ENCODE peak calls at places on chromosomes 12 and 14, in seven cellular contexts. P is uterus, X is NB4, O is cardiac muscle cell, I is Panc1, Q is HL-60, B is GM12865. R is an unnamed sample.

GRCh38 chr12:43444940-43445564 is 107.0 kb downstream of the ADAMTS20 start:
- DNase-seq in B (peak), X (peak), I (peak), Q (peak), O (peak), P (peak), R (peak)

GRCh38 chr12:112097641-112098040 is 10.9 kb downstream of the NAA25 start:
- DNase-seq in X (no peak), O (no peak), I (no peak), P (no peak), Q (no peak), B (no peak), R (no peak)

GRCh38 chr12:116916714-116917114 is 6.0 kb downstream of the FBXW8 start:
- DNase-seq in Q (peak), P (no peak), I (no peak), B (peak), X (peak), O (peak), R (peak)

GRCh38 chr12:103169-103981 is 36.8 kb downstream of the IQSEC3 start:
- DNase-seq in X (no peak), B (peak), P (no peak), O (peak), Q (no peak), I (no peak), R (no peak)

GRCh38 chr12:50728841-50729240 is 35.1 kb upstream of the ATF1 start:
- DNase-seq in I (no peak), Q (no peak), O (no peak), P (no peak), X (no peak), B (no peak), R (no peak)

GRCh38 chr14:94349276-94349675 is 26.1 kb upstream of the SERPINA6 start:
- DNase-seq in Q (no peak), X (no peak), P (no peak), I (no peak), B (no peak), O (no peak), R (no peak)

GRCh38 chr14:26255213-26255612 is 342.6 kb downstream of the NOVA1 start:
- DNase-seq in B (no peak), X (peak), P (peak), O (peak), I (no peak), Q (no peak), R (no peak)

GRCh38 chr12:97921957-97922722 is 459.5 kb downstream of the RMST start:
- DNase-seq in B (no peak), Q (no peak), P (no peak), O (no peak), X (no peak), I (no peak), R (peak)

GRCh38 chr14:78240567-78240966 is 70.4 kb downstream of the NRXN3 start:
- DNase-seq in B (no peak), I (no peak), P (no peak), Q (no peak), O (no peak), X (no peak), R (no peak)

GRCh38 chr12:112870267-112870980 is 36.3 kb upstream of the OAS1 start:
- DNase-seq in B (no peak), X (peak), I (no peak), Q (peak), O (no peak), P (no peak), R (no peak)

GRCh38 chr12:43292699-43293098 is 259.3 kb downstream of the ADAMTS20 start:
- DNase-seq in X (no peak), Q (no peak), P (no peak), O (no peak), I (no peak), B (no peak), R (no peak)

GRCh38 chr14:53890611-53891091 is 66.0 kb downstream of the BMP4 start:
- DNase-seq in X (no peak), I (no peak), P (no peak), Q (no peak), B (peak), O (no peak), R (no peak)

GRCh38 chr12:12620730-12621315 is 9.1 kb downstream of the CREBL2 start:
- DNase-seq in B (no peak), O (no peak), I (no peak), Q (no peak), P (no peak), X (no peak), R (no peak)

GRCh38 chr14:30521899-30522736 is 36.8 kb upstream of the G2E3 start:
- DNase-seq in I (peak), X (peak), B (peak), P (no peak), O (peak), Q (no peak), R (peak)

GRCh38 chr12:89760783-89761182 is 52.1 kb upstream of the ATP2B1 start:
- DNase-seq in P (no peak), Q (peak), B (peak), O (no peak), I (no peak), X (peak), R (no peak)

GRCh38 chr12:120742207-120742536 is 16.5 kb downstream of the ACADS start:
- DNase-seq in I (no peak), B (no peak), X (no peak), Q (no peak), O (no peak), P (no peak), R (no peak)

GRCh38 chr14:25006031-25006430 is 43.9 kb downstream of the STXBP6 start:
- DNase-seq in P (no peak), O (no peak), B (no peak), I (no peak), Q (no peak), X (no peak), R (no peak)

GRCh38 chr12:103952497-103952896 is 13.2 kb upstream of the TDG start:
- DNase-seq in Q (no peak), I (no peak), P (no peak), O (no peak), X (no peak), B (peak), R (no peak)

GRCh38 chr12:6361834-6362233 is 13.5 kb downstream of the SCNN1A start:
- DNase-seq in B (no peak), P (no peak), X (no peak), Q (no peak), I (no peak), O (no peak), R (no peak)

GRCh38 chr14:54354096-54354495 is 42.7 kb upstream of the CDKN3 start:
- DNase-seq in Q (peak), X (peak), B (no peak), P (no peak), I (no peak), O (no peak), R (no peak)

GRCh38 chr14:76309572-76310551 is 66.1 kb upstream of the ESRRB start:
- DNase-seq in X (no peak), P (no peak), B (no peak), I (no peak), O (peak), Q (no peak), R (no peak)

GRCh38 chr12:28645436-28645835 is 455.2 kb downstream of the CCDC91 start:
- DNase-seq in O (no peak), B (no peak), I (no peak), Q (no peak), X (no peak), P (no peak), R (no peak)

GRCh38 chr14:67705211-67705610 is 3.5 kb downstream of the RDH12 start:
- DNase-seq in O (no peak), I (no peak), P (no peak), Q (no peak), B (no peak), X (no peak), R (no peak)

GRCh38 chr14:19878029-19878642 is 3.2 kb downstream of the OR4K2 start:
- DNase-seq in I (no peak), Q (no peak), X (peak), B (peak), O (no peak), P (no peak), R (peak)

GRCh38 chr14:81829447-81829846 is 295.8 kb upstream of the SEL1L start:
- DNase-seq in O (no peak), B (no peak), P (no peak), I (no peak), Q (no peak), X (no peak), R (no peak)

GRCh38 chr14:90970167-90970600 is 90.3 kb downstream of the RPS6KA5 start:
- DNase-seq in B (peak), I (no peak), X (peak), P (no peak), Q (no peak), O (no peak), R (no peak)

GRCh38 chr14:38994721-38995120 is 108.3 kb downstream of the SEC23A start:
- DNase-seq in O (no peak), B (no peak), I (no peak), X (no peak), P (no peak), Q (no peak), R (no peak)

GRCh38 chr12:7431993-7432685 is 11.8 kb downstream of the CD163L1 start:
- DNase-seq in P (no peak), X (no peak), B (no peak), I (no peak), O (no peak), Q (no peak), R (no peak)

GRCh38 chr12:94640134-94640928 is 10.0 kb downstream of the TMCC3 start:
- DNase-seq in O (no peak), B (peak), P (no peak), Q (peak), X (peak), I (no peak), R (no peak)

GRCh38 chr12:128415036-128415560 is 148.1 kb downstream of the TMEM132C start:
- DNase-seq in P (no peak), Q (no peak), O (no peak), B (no peak), X (no peak), I (no peak), R (no peak)

GRCh38 chr12:124170756-124171155 is 124.1 kb upstream of the RFLNA start:
- DNase-seq in X (no peak), Q (no peak), I (no peak), B (no peak), O (no peak), P (no peak), R (no peak)

GRCh38 chr12:47066278-47067048 is 13.0 kb upstream of the PCED1B start:
- DNase-seq in B (no peak), I (no peak), X (no peak), O (no peak), P (no peak), Q (no peak), R (no peak)

GRCh38 chr14:31205681-31206535 is 1.7 kb downstream of the HECTD1 start:
- DNase-seq in Q (no peak), I (no peak), O (peak), X (peak), B (peak), P (no peak), R (no peak)

GRCh38 chr14:74080820-74081460 is 3.3 kb downstream of the ALDH6A1 start:
- DNase-seq in B (no peak), O (no peak), I (no peak), Q (no peak), X (no peak), P (no peak), R (no peak)

GRCh38 chr12:48189331-48190125 is 6.1 kb downstream of the CCDC184 start:
- DNase-seq in B (peak), O (peak), I (peak), Q (peak), P (peak), X (peak), R (peak)

GRCh38 chr12:60489071-60489470 is 893.2 kb downstream of the SLC16A7 start:
- DNase-seq in I (no peak), B (no peak), X (no peak), O (no peak), P (no peak), Q (no peak), R (no peak)

DNA sequence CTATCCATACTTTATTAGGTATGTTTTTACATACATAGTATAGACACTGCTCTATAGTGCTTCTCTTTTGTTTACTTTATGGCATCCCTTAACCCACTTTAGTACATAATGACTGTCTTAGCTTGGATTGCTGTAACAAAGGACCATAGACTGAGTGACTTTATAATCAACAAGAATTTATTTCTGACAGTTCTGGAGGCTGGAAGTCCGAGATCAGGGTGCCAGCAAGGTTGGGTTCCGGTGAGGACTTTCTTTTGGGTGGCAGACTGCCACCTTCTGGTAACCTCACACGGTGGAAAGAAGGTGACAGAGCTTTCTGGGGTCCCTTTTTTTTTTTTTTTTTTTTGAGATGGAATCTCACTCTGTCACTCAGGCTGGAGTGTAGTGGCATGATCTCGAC is 48.6 kb upstream of the PPM1H start:
- DNase-seq in P (no peak), X (peak), I (no peak), B (peak), O (no peak), Q (peak), R (no peak)
- TF ChIP-seq CTCF in P (no peak), X (peak), I (peak), B (peak), O (no peak), Q (no peak), R (peak)

DNA sequence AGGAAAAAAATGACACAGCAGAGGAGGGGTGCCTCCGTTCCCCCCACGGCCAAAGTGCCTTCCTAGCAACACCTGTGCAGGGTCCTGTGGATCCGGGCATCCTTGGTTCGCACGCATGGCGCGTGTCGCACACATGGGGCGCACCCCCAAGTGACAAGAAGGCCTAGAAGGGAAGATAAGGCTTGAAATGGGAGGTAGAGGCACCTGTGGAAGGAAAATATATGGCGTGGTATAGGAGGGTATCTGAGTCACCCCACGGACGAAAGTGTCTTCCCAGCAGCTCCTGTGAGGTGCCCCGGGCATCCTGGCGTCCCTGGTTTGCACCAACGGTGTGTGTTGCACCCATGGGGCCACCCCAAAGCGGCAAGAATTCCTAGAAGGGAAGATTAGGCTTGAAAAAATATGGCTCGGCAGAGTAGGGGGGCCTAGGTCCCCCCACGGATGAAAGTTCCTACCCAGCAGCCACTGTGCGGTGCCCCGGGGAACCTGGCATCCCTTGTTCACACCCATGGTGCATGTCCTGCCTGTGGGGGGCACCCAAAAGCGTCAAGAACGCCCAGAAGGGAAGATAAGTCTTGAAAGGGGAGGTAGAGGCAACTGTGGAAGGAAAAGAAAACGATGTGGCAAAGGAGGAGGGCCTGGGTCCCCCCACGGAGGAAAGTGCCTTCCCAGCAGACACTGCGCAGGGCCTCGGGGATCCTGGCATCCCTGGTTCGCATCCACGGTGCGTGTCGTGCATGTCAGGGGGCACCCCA is 280.0 kb downstream of the ALG10 start:
- DNase-seq in X (no peak), P (no peak), Q (no peak), B (no peak), I (no peak), O (no peak), R (no peak)
- H3K4me3 ChIP-seq in X (no peak), P (no peak), Q (no peak), B (no peak), I (no peak), O (no peak), R (no peak)

GRCh38 chr14:68726093-68726695 is 66.7 kb downstream of the ZFP36L1 start:
- DNase-seq in Q (no peak), P (no peak), I (no peak), X (peak), B (no peak), O (no peak), R (no peak)
- TF ChIP-seq CTCF in Q (no peak), P (no peak), I (no peak), X (no peak), B (no peak), O (no peak), R (no peak)

GRCh38 chr12:76033116-76034001 is 1.8 kb upstream of the PHLDA1 start:
- DNase-seq in O (no peak), P (no peak), X (no peak), I (no peak), B (no peak), Q (no peak), R (no peak)
- H3K4me3 ChIP-seq in O (no peak), P (no peak), X (peak), I (peak), B (peak), Q (no peak), R (peak)

R was measured in HFF-Myc.